ENCODE peak calls at places on chromosome X, in five cellular contexts. N is neuronal stem cell, R is IMR-90, U is trophoblast cell, H is mesendoderm. Y is an unnamed sample.

GRCh38 chrX:114152130-114152529 is 431.8 kb upstream of the HTR2C start:
- DNase-seq in R (no peak), U (peak; percentile 63), H (peak; percentile 35), N (no peak), Y (peak; percentile 82)

GRCh38 chrX:66633541-66633940 is 5.3 kb downstream of the EDA2R start:
- DNase-seq in H (no peak), N (no peak), R (peak; percentile 76), U (peak; percentile 22), Y (peak; percentile 27)

GRCh38 chrX:23286731-23287130 is 47.9 kb upstream of the PTCHD1 start:
- DNase-seq in N (no peak), U (no peak), R (no peak), H (no peak), Y (no peak)

GRCh38 chrX:14899607-14900006 is 26.4 kb downstream of the MOSPD2 start:
- DNase-seq in H (peak; percentile 63), R (peak; percentile 78), U (peak; percentile 13), N (no peak), Y (peak; percentile 73)

GRCh38 chrX:122026665-122027064 is 979.3 kb downstream of the GLUD2 start:
- DNase-seq in U (no peak), N (no peak), R (no peak), H (no peak), Y (no peak)

GRCh38 chrX:116278819-116279218 is 108.3 kb downstream of the AGTR2 start:
- DNase-seq in H (no peak), R (no peak), U (no peak), N (no peak), Y (no peak)

GRCh38 chrX:153818571-153819397 is 11.6 kb downstream of the PDZD4 start:
- DNase-seq in H (peak; percentile 66), N (peak; percentile 54), U (peak; percentile 24), R (no peak), Y (peak; percentile 30)

GRCh38 chrX:22889824-22890223 is 109.9 kb upstream of the DDX53 start:
- DNase-seq in N (no peak), U (no peak), H (no peak), R (no peak), Y (no peak)

GRCh38 chrX:39592776-39593175 is 505.0 kb downstream of the BCOR start:
- DNase-seq in R (no peak), H (no peak), U (no peak), N (no peak), Y (no peak)

GRCh38 chrX:20974326-20974725 is 399.9 kb upstream of the CNKSR2 start:
- DNase-seq in U (no peak), H (no peak), N (no peak), R (no peak), Y (peak; percentile 31)

GRCh38 chrX:1147641-1148515 is 64.6 kb downstream of the CRLF2 start:
- DNase-seq in R (no peak), H (no peak), N (no peak), U (no peak), Y (no peak)
- H3K18ac ChIP-seq in R (no peak overlapping the region), H (no peak overlapping the region), N (peak overlapping the region; percentile 7), U (no peak overlapping the region), Y (no peak overlapping the region)

GRCh38 chrX:124274438-124275166 is 57.9 kb upstream of the TEX13D start:
- DNase-seq in H (peak; percentile 4), N (no peak), R (no peak), U (no peak), Y (no peak)
- H3K4me2 ChIP-seq in H (no peak overlapping the region), N (no peak overlapping the region), R (no peak overlapping the region), U (no peak overlapping the region), Y (no peak overlapping the region)

GRCh38 chrX:47218280-47218919 is at the start of gene CDK16:
- DNase-seq in H (peak; percentile 82), R (peak; percentile 84), U (peak; percentile 92), N (peak; percentile 69), Y (peak; percentile 81)

GRCh38 chrX:47216393-47216925 is 2.0 kb upstream of the CDK16 start:
- DNase-seq in U (no peak), N (no peak), R (no peak), H (no peak), Y (no peak)

GRCh38 chrX:47218920-47219815 is 687 bp downstream of the CDK16 start:
- DNase-seq in N (no peak), H (peak; percentile 34), U (no peak), R (no peak), Y (no peak)

GRCh38 chrX:47217852-47218279 is 615 bp upstream of the CDK16 start:
- DNase-seq in R (peak; percentile 98), N (peak; percentile 96), H (peak; percentile 99), U (peak; percentile 100), Y (peak; percentile 98)

DNA sequence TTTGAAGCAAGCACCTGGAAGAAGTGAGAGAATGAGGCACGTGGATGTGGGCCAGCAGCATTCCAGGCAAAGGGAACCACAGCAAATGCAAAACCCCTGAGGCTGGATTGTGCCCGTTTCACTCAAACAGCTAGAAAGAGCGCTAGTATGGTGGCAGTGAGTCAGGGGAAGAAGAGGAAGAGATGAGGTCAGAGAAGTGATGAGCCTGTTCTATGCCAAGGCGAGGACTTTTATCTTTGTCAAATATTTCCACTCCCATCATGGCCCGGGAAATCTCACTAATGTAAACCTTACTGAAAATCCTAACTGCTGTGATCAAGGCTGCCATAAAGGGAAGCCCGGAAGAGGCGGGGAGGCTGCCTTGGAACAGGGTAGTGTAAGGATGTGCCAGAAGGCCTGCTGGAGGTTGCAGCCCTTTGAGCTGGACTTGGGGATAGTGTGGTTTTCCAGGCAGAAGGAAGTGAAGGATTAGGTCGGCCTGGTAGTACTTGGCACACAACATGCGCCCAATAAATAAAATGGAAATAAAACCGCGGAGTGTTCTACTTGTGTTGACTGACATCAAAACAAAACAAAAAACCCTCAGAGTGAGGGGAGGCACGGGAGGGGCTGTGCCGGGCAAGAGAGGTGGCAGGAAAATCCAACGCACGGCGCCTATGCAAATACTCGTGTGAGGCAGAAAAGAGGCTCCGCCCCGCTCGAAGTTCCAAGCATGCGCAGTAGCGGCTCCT is 1.2 kb upstream of the CDK16 start:
- DNase-seq in H (peak; percentile 73), U (peak; percentile 99), N (no peak), R (peak; percentile 62), Y (peak; percentile 87)
- H3K18ac ChIP-seq in H (no peak overlapping the region), U (no peak overlapping the region), N (no peak overlapping the region), R (peak overlapping the region; percentile 1), Y (no peak overlapping the region)

DNA sequence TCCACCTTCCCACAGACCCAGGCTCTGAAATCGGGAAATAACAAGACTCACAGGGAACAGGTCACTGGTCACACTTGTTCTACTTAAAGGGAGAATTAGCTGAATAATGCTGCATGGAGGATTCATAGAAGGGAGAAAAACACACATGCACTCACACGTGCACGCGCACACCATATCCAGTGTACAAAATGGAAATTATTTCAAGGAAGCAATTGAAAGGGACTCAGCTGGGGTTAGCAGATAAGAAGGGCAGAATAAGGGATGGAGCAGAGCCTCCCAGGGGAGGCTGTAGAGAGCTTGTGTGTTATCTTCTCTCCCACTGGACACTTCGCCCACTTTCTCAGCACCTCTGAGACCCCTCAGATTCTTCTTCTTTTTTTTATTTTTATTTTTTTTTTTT is 10.3 kb downstream of the GABRQ start:
- DNase-seq in N (no peak), H (no peak), U (no peak), R (no peak), Y (no peak)
- H3K4me2 ChIP-seq in N (no peak overlapping the region), H (no peak overlapping the region), U (no peak overlapping the region), R (no peak overlapping the region), Y (no peak overlapping the region)

DNA sequence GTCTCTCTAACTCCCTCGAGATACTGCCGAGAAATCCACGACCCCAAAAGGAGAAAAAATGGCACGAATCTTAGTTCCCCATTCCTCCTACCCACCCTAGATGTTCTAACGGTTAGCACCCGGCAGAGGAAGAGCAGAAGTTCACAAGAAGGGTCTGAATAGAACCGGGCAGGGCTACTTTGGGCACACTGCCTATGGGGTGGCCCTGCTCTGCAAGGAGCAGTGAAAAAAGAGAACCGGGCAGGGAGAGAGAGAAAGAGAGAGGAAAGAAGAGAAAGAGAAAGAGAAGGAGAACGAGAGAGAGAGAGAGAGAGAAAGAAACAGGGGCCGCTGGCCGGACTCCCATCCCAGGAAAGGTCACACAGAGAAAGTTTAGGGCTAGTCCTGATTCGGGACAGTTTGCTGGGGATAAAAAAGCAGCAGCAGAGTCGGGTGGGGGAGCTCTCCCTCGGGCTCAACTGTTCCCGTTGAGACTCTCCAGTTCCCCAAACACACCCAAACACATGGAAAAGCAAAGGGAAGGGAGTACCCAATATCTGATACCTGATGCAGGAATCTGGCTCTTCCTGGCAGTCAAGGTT is 468 bp downstream of the GLA start:
- DNase-seq in R (no peak), U (no peak), N (no peak), H (no peak), Y (no peak)
- H3K18ac ChIP-seq in R (no peak overlapping the region), U (no peak overlapping the region), N (no peak overlapping the region), H (peak overlapping the region; percentile 18), Y (peak overlapping the region; percentile 70)